ENCODE peak calls at places on chromosome 3, in six cellular contexts. G is heart right ventricle, I is esophagus muscularis mucosa, Q is cardiac muscle cell, C is AG10803, U is thoracic aorta. H is an unnamed sample.

GRCh38 chr3:138114988-138115971 is at the start of gene DZIP1L:
- DNase-seq in G (peak), I (no peak), Q (peak), C (peak), U (no peak), H (peak)

GRCh38 chr3:16132190-16132589 is 42.3 kb upstream of the GALNT15 start:
- DNase-seq in G (no peak), I (no peak), Q (no peak), C (no peak), U (no peak), H (no peak)

GRCh38 chr3:102307442-102307841 is 127.4 kb upstream of the ZPLD1 start:
- DNase-seq in G (no peak), I (no peak), Q (no peak), C (no peak), U (no peak), H (no peak)

GRCh38 chr3:132730891-132731580 is 8.8 kb upstream of the NPHP3 start:
- DNase-seq in G (no peak), I (no peak), Q (peak), C (peak), U (no peak), H (no peak)

GRCh38 chr3:15401936-15402335 is 25.4 kb downstream of the METTL6 start:
- DNase-seq in G (no peak), I (no peak), Q (no peak), C (no peak), U (no peak), H (no peak)

GRCh38 chr3:79018671-79019136 is 749.1 kb downstream of the ROBO1 start:
- DNase-seq in G (peak), I (no peak), Q (peak), C (peak), U (no peak), H (peak)

GRCh38 chr3:71518089-71518488 is 65.4 kb downstream of the FOXP1 start:
- DNase-seq in G (no peak), I (no peak), Q (no peak), C (no peak), U (no peak), H (no peak)

GRCh38 chr3:138944842-138945645 is 1.9 kb downstream of the FOXL2 start:
- DNase-seq in G (no peak), I (no peak), Q (no peak), C (peak), U (no peak), H (peak)

GRCh38 chr3:65729553-65729952 is 309.2 kb downstream of the MAGI1 start:
- DNase-seq in G (no peak), I (no peak), Q (peak), C (peak), U (no peak), H (no peak)

GRCh38 chr3:87287025-87287424 is 10.6 kb upstream of the POU1F1 start:
- DNase-seq in G (no peak), I (no peak), Q (no peak), C (no peak), U (no peak), H (no peak)

GRCh38 chr3:17740703-17741102 is 1.7 kb downstream of the TBC1D5 start:
- DNase-seq in G (no peak), I (no peak), Q (peak), C (peak), U (no peak), H (no peak)

GRCh38 chr3:153209596-153209995 is 47.6 kb downstream of the RAP2B start:
- DNase-seq in G (peak), I (no peak), Q (peak), C (peak), U (peak), H (no peak)

GRCh38 chr3:58164199-58164879 is 46.4 kb downstream of the DNASE1L3 start:
- DNase-seq in G (peak), I (no peak), Q (peak), C (peak), U (no peak), H (no peak)

GRCh38 chr3:15708882-15709677 is 88.7 kb downstream of the ANKRD28 start:
- DNase-seq in G (no peak), I (no peak), Q (peak), C (peak), U (no peak), H (no peak)

GRCh38 chr3:151439652-151440125 is 21.2 kb downstream of the IGSF10 start:
- DNase-seq in G (no peak), I (no peak), Q (peak), C (peak), U (no peak), H (peak)

GRCh38 chr3:187281191-187281714 is 10.3 kb downstream of the MASP1 start:
- DNase-seq in G (no peak), I (no peak), Q (peak), C (peak), U (no peak), H (no peak)

GRCh38 chr3:54176106-54176505 is 53.8 kb downstream of the CACNA2D3 start:
- DNase-seq in G (no peak), I (no peak), Q (peak), C (no peak), U (no peak), H (no peak)

GRCh38 chr3:32045091-32045964 is 61.1 kb upstream of the GPD1L start:
- DNase-seq in G (no peak), I (no peak), Q (peak), C (peak), U (no peak), H (peak)

GRCh38 chr3:179962617-179963387 is 73.9 kb downstream of the PEX5L start:
- DNase-seq in G (no peak), I (no peak), Q (no peak), C (no peak), U (no peak), H (no peak)

GRCh38 chr3:45832691-45833090 is 9.2 kb downstream of the LZTFL1 start:
- DNase-seq in G (no peak), I (no peak), Q (peak), C (peak), U (no peak), H (no peak)

GRCh38 chr3:187296915-187297314 is 5.4 kb upstream of the MASP1 start:
- DNase-seq in G (no peak), I (no peak), Q (no peak), C (no peak), U (no peak), H (no peak)

GRCh38 chr3:30747771-30748281 is 141.4 kb downstream of the TGFBR2 start:
- DNase-seq in G (no peak), I (no peak), Q (peak), C (peak), U (no peak), H (no peak)

GRCh38 chr3:155870945-155871745 is 695 bp downstream of the GMPS start:
- DNase-seq in G (peak), I (no peak), Q (peak), C (peak), U (no peak), H (peak)

GRCh38 chr3:131796558-131796957 is 238.3 kb downstream of the CPNE4 start:
- DNase-seq in G (no peak), I (no peak), Q (no peak), C (no peak), U (no peak), H (no peak)

GRCh38 chr3:60073942-60074341 is 1024.1 kb upstream of the CFAP20DC start:
- DNase-seq in G (no peak), I (no peak), Q (no peak), C (no peak), U (no peak), H (no peak)

GRCh38 chr3:15271785-15272381 is 60.5 kb downstream of the SH3BP5 start:
- DNase-seq in G (peak), I (no peak), Q (no peak), C (no peak), U (no peak), H (no peak)

GRCh38 chr3:177473184-177473583 is 275.9 kb upstream of the TBL1XR1 start:
- DNase-seq in G (no peak), I (no peak), Q (no peak), C (no peak), U (no peak), H (peak)

GRCh38 chr3:31929826-31930502 is 51.1 kb downstream of the OSBPL10 start:
- DNase-seq in G (no peak), I (no peak), Q (no peak), C (no peak), U (no peak), H (no peak)

GRCh38 chr3:149291178-149291577 is 42.3 kb downstream of the TM4SF18 start:
- DNase-seq in G (no peak), I (peak), Q (no peak), C (no peak), U (no peak), H (no peak)

GRCh38 chr3:184584001-184584891 is 22.7 kb downstream of the EPHB3 start:
- DNase-seq in G (no peak), I (no peak), Q (no peak), C (no peak), U (no peak), H (no peak)
- TF ChIP-seq CTCF in G (peak), I (peak), Q (peak), C (peak), U (no peak), H (peak)

GRCh38 chr3:162041622-162042021 is 545.0 kb downstream of the OTOL1 start:
- DNase-seq in G (no peak), I (no peak), Q (no peak), C (no peak), U (no peak), H (no peak)
- TF ChIP-seq CTCF in G (no peak), I (no peak), Q (no peak), C (no peak), U (no peak), H (no peak)

GRCh38 chr3:46935168-46935858 is 41.2 kb downstream of the CCDC12 start:
- DNase-seq in G (peak), I (no peak), Q (peak), C (peak), U (peak), H (no peak)
- TF ChIP-seq CTCF in G (peak), I (peak), Q (peak), C (peak), U (peak), H (no peak)

GRCh38 chr3:141487419-141488345 is 855 bp downstream of the RASA2 start:
- DNase-seq in G (peak), I (no peak), Q (peak), C (peak), U (no peak), H (peak)
- TF ChIP-seq CTCF in G (no peak), I (no peak), Q (no peak), C (no peak), U (no peak), H (no peak)